ENCODE peak calls at places on chromosome 4, in six cellular contexts. F, X, U, O, B and T are unnamed samples.

GRCh38 chr4:178137732-178138471 is 695.7 kb upstream of the AGA start:
- DNase-seq in O (no peak), F (no peak), X (no peak), U (no peak), B (no peak), T (no peak)

GRCh38 chr4:67346654-67347053 is 198.6 kb downstream of the CENPC start:
- DNase-seq in F (no peak), U (no peak), O (no peak), B (no peak), X (no peak), T (no peak)

GRCh38 chr4:15396157-15396800 is 31.6 kb upstream of the C1QTNF7 start:
- DNase-seq in O (peak; percentile 33), X (peak; percentile 64), U (peak; percentile 45), F (no peak), B (peak; percentile 41), T (peak; percentile 64)

GRCh38 chr4:129246850-129247542 is 151.0 kb downstream of the C4orf33 start:
- DNase-seq in F (no peak), X (no peak), B (no peak), U (no peak), O (no peak), T (no peak)

GRCh38 chr4:6873291-6873690 is 36.3 kb upstream of the TBC1D14 start:
- DNase-seq in F (no peak), B (peak; percentile 44), O (no peak), U (peak; percentile 21), X (no peak), T (no peak)

GRCh38 chr4:113162089-113162488 is 112.6 kb downstream of the ANK2 start:
- DNase-seq in O (no peak), B (no peak), F (no peak), X (no peak), U (no peak), T (no peak)

GRCh38 chr4:165379662-165380061 is 854 bp downstream of the CPE start:
- DNase-seq in X (no peak), U (no peak), B (no peak), O (peak; percentile 32), F (no peak), T (no peak)

GRCh38 chr4:168475745-168476144 is 4.5 kb downstream of the DDX60L start:
- DNase-seq in X (no peak), B (peak; percentile 66), U (no peak), O (no peak), F (no peak), T (peak; percentile 25)

GRCh38 chr4:100872811-100873210 is 355.0 kb upstream of the EMCN start:
- DNase-seq in O (no peak), F (no peak), X (no peak), B (no peak), U (no peak), T (no peak)

GRCh38 chr4:139278450-139278849 is 1.6 kb downstream of the MGARP start:
- DNase-seq in X (no peak), F (no peak), U (no peak), B (no peak), O (no peak), T (no peak)

GRCh38 chr4:186723207-186724047 is at the start of gene FAT1:
- DNase-seq in X (peak; percentile 85), F (no peak), O (peak; percentile 38), B (peak; percentile 77), U (peak; percentile 43), T (no peak)

DNA sequence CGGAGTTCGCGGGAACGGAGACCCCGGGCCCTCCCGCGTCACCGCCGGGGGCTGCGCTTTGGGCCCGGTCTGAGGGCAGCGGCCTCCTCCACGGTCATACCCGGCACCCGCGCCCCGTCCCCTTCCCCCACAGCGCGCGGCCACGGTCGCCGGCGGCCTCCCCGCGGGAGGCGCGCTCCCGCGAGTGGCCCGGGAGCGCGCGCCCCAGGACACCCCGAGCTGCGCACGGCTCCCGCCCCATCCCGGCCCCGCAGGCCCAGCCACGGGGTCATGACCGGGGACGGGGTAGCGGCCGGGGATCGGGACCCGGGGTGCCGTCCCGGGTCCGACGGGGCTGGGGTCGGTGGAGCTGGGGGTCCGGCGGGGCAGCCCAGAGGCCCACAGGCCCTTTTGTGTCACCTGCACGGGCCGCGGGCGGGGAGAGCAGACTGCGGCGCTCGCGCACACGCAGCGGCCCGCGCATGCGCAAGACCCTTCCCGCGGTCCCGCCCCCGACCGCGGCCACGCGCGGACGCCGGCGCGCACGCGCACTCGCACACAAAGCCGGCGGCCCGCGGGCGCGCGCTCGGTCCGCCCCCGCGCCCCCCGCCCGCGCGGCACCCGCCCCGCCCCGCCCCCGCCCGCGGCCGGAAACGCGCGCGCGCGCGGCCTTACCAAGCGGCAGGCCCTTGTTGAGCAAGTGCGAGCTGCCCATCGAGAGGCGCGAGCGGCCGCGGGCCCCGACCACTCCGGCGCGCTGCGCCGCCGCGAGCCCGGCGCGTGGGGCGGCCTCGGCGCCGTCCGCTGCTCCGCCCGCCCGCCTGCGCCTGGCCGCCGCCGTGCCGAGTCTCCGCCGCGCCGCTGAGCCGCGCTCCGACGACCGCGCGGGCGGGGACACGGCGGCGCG is at the start of gene CTBP1:
- DNase-seq in X (peak; percentile 99), B (peak; percentile 81), U (peak; percentile 86), F (no peak), O (peak; percentile 51), T (peak; percentile 87)
- TF ChIP-seq POLR2A in X (peak; percentile 68), B (peak; percentile 49), U (peak; percentile 33), F (no peak), O (no peak), T (peak; percentile 80)

DNA sequence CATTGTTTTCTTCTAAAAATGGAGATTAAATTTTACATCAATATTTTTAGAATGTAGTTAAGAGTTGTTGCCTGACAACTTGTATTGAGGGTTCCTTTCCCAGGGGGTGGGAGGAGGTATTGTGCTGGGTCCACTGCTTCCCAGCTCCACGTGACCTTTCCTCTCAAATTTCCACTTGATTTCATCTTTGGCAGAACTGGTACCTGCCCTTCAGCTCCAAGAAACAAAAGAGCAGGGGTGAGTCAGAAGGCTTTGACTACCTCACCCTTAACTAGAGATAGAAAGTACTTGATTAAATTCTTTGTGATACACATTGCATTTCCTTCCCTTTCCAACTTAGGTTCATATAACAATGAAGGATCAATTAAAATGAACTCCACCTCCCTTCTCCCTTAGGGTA is 19.7 kb downstream of the TRIM2 start:
- DNase-seq in B (no peak), F (no peak), X (no peak), O (no peak), U (peak; percentile 67), T (no peak)
- TF ChIP-seq MYC in B (no peak), F (no peak), X (no peak), O (no peak), U (no peak), T (no peak)

DNA sequence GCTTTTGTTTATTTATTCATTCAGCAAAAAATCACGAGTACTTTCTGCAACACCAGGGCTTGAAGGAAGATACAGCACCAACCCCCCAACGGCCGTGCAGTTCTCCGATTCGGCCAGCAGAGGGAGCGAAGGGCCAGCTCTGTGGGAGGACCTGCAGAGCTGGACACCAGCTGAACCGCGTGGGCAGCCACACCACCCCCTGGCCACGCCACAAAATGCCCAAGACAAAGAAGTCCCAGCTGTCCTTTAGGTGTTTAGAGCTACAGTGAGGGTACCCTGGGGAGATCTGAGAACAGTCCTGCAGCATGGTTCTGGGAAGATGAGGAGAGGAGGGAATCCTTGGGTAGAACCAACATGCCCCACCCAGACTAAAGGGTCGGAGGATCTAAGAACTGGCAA is 83.1 kb downstream of the RELL1 start:
- DNase-seq in F (peak; percentile 26), U (peak; percentile 77), O (peak; percentile 55), X (peak; percentile 79), B (peak; percentile 64), T (peak; percentile 85)
- TF ChIP-seq POLR2A in F (no peak), U (no peak), O (no peak), X (no peak), B (no peak), T (no peak)

GRCh38 chr4:175504316-175504715 is 307.7 kb downstream of the GPM6A start:
- DNase-seq in O (no peak), F (no peak), B (no peak), U (no peak), X (no peak), T (no peak)

GRCh38 chr4:175514174-175514573 is 297.9 kb downstream of the GPM6A start:
- DNase-seq in F (no peak), O (no peak), X (no peak), U (no peak), B (no peak), T (no peak)

GRCh38 chr4:175511861-175512260 is 300.2 kb downstream of the GPM6A start:
- DNase-seq in F (no peak), U (no peak), X (no peak), B (no peak), O (no peak), T (no peak)

GRCh38 chr4:175509320-175509719 is 302.7 kb downstream of the GPM6A start:
- DNase-seq in U (no peak), X (peak; percentile 5), O (peak; percentile 12), F (no peak), B (no peak), T (peak; percentile 38)
- TF ChIP-seq MYC in U (no peak), X (no peak), O (no peak), F (no peak), B (no peak), T (no peak)

DNA sequence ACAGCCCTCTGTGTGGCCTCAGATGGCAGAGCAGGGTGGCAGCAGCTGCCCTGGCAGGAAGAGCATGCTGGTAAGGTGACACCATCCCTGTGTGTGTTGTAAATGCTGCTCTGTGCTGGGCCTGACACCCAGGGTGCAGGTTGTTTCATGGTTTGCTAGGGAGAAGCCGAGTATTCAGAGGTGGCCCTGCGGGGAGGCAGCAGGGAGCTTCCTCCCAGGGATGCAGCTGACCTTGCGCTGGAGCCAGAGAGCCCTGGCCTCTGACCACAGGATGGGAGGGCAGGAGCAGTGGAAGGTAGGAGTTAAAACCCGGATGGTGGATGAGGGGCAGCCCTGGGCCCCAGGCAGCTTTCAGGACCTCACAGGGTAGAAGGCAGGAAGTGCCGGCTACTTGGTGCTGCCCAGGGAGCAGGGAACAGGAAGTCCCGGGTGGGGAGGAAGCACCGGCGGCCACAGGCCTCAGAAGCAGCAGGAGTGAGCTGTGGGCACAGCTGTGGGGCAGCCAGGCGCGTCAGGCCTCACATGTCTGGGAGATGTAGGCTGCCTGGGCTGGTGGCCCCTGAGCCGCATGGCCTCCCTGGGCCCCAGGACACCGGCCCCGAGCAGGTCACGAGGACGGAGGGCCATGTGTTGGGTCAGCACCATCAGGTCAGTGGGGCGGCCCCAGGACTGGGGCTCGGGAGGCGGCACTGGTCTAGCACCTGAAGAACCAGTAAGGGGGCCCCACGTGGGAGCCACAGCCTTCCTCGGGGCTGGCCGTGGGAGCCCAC is 19.1 kb downstream of the SH3BP2 start:
- DNase-seq in O (peak; percentile 59), F (peak; percentile 40), U (peak; percentile 63), X (no peak), B (no peak), T (peak; percentile 99)
- TF ChIP-seq POLR2A in O (no peak), F (peak; percentile 88), U (peak; percentile 85), X (no peak), B (no peak), T (peak; percentile 79)

GRCh38 chr4:148986951-148987350 is 544.7 kb upstream of the NR3C2 start:
- DNase-seq in B (no peak), F (no peak), U (peak; percentile 3), X (no peak), O (no peak), T (no peak)
- TF ChIP-seq MYC in B (no peak), F (no peak), U (no peak), X (no peak), O (no peak), T (no peak)